ENCODE peak calls at places on chromosomes 12 and 14, in four cellular contexts. One of them, this sample, is unnamed.

GRCh38 chr12:124466200-124467128 is 100.9 kb downstream of the NCOR2 start:
- DNase-seq in mucosa of descending colon: peak
- DNase-seq in fibroblast of mammary gland: peak
- DNase-seq in fibroblast of the aortic adventitia: no peak
- DNase-seq in this sample: peak

GRCh38 chr12:2212971-2213869 is 160.4 kb downstream of the CACNA1C start:
- DNase-seq in mucosa of descending colon: no peak
- DNase-seq in fibroblast of mammary gland: no peak
- DNase-seq in fibroblast of the aortic adventitia: no peak
- DNase-seq in this sample: peak

GRCh38 chr14:77053046-77053841 is 24.7 kb upstream of the IRF2BPL start:
- DNase-seq in mucosa of descending colon: peak
- DNase-seq in fibroblast of mammary gland: no peak
- DNase-seq in fibroblast of the aortic adventitia: peak
- DNase-seq in this sample: peak

GRCh38 chr14:104851896-104852663 is 13.0 kb upstream of the CEP170B start:
- DNase-seq in mucosa of descending colon: no peak
- DNase-seq in fibroblast of mammary gland: peak
- DNase-seq in fibroblast of the aortic adventitia: no peak
- DNase-seq in this sample: no peak

GRCh38 chr12:15677207-15677606 is 112.0 kb downstream of the EPS8 start:
- DNase-seq in mucosa of descending colon: no peak
- DNase-seq in fibroblast of mammary gland: no peak
- DNase-seq in fibroblast of the aortic adventitia: no peak
- DNase-seq in this sample: peak

GRCh38 chr12:119423285-119423684 is 88.8 kb downstream of the CCDC60 start:
- DNase-seq in mucosa of descending colon: no peak
- DNase-seq in fibroblast of mammary gland: no peak
- DNase-seq in fibroblast of the aortic adventitia: no peak
- DNase-seq in this sample: no peak

GRCh38 chr14:20623798-20624197 is 17.7 kb downstream of the OR6S1 start:
- DNase-seq in mucosa of descending colon: no peak
- DNase-seq in fibroblast of mammary gland: no peak
- DNase-seq in fibroblast of the aortic adventitia: no peak
- DNase-seq in this sample: no peak

GRCh38 chr12:88471641-88472040 is 108.6 kb downstream of the KITLG start:
- DNase-seq in mucosa of descending colon: no peak
- DNase-seq in fibroblast of mammary gland: peak
- DNase-seq in fibroblast of the aortic adventitia: peak
- DNase-seq in this sample: peak

GRCh38 chr12:18462437-18462836 is 201.1 kb downstream of the PIK3C2G start:
- DNase-seq in mucosa of descending colon: no peak
- DNase-seq in fibroblast of mammary gland: peak
- DNase-seq in fibroblast of the aortic adventitia: peak
- DNase-seq in this sample: peak

GRCh38 chr12:87756721-87757120 is 272.5 kb downstream of the C12orf50 start:
- DNase-seq in mucosa of descending colon: no peak
- DNase-seq in fibroblast of mammary gland: peak
- DNase-seq in fibroblast of the aortic adventitia: no peak
- DNase-seq in this sample: no peak

GRCh38 chr12:56590237-56590830 is 39.8 kb downstream of the BAZ2A start:
- DNase-seq in mucosa of descending colon: no peak
- DNase-seq in fibroblast of mammary gland: peak
- DNase-seq in fibroblast of the aortic adventitia: no peak
- DNase-seq in this sample: no peak

GRCh38 chr12:128928361-128928760 is 75.1 kb downstream of the GLT1D1 start:
- DNase-seq in mucosa of descending colon: no peak
- DNase-seq in fibroblast of mammary gland: no peak
- DNase-seq in fibroblast of the aortic adventitia: no peak
- DNase-seq in this sample: no peak

GRCh38 chr14:22540811-22541360 is 48.1 kb downstream of the DAD1 start:
- DNase-seq in mucosa of descending colon: no peak
- DNase-seq in fibroblast of mammary gland: no peak
- DNase-seq in fibroblast of the aortic adventitia: no peak
- DNase-seq in this sample: no peak

GRCh38 chr14:58298880-58299664 is 717 bp downstream of the ARID4A start:
- DNase-seq in mucosa of descending colon: peak
- DNase-seq in fibroblast of mammary gland: no peak
- DNase-seq in fibroblast of the aortic adventitia: no peak
- DNase-seq in this sample: no peak

GRCh38 chr12:82474798-82475184 is 116.5 kb downstream of the METTL25 start:
- DNase-seq in mucosa of descending colon: no peak
- DNase-seq in fibroblast of mammary gland: no peak
- DNase-seq in fibroblast of the aortic adventitia: peak
- DNase-seq in this sample: peak

GRCh38 chr14:29773990-29774389 is 153.7 kb downstream of the PRKD1 start:
- DNase-seq in mucosa of descending colon: no peak
- DNase-seq in fibroblast of mammary gland: no peak
- DNase-seq in fibroblast of the aortic adventitia: no peak
- DNase-seq in this sample: no peak

GRCh38 chr14:30603402-30603801 is 18.7 kb upstream of the SCFD1 start:
- DNase-seq in mucosa of descending colon: no peak
- DNase-seq in fibroblast of mammary gland: peak
- DNase-seq in fibroblast of the aortic adventitia: no peak
- DNase-seq in this sample: no peak

GRCh38 chr14:20866963-20867362 is 24.2 kb upstream of the RNASE3 start:
- DNase-seq in mucosa of descending colon: no peak
- DNase-seq in fibroblast of mammary gland: peak
- DNase-seq in fibroblast of the aortic adventitia: peak
- DNase-seq in this sample: no peak

GRCh38 chr14:92360666-92361370 is 37.9 kb downstream of the SLC24A4 start:
- DNase-seq in mucosa of descending colon: no peak
- DNase-seq in fibroblast of mammary gland: no peak
- DNase-seq in fibroblast of the aortic adventitia: no peak
- DNase-seq in this sample: no peak

GRCh38 chr12:74537126-74537706 is 419 bp upstream of the ATXN7L3B start:
- DNase-seq in mucosa of descending colon: no peak
- DNase-seq in fibroblast of mammary gland: peak
- DNase-seq in fibroblast of the aortic adventitia: peak
- DNase-seq in this sample: no peak

GRCh38 chr12:122116707-122117535 is 38.4 kb downstream of the MLXIP start:
- DNase-seq in mucosa of descending colon: peak
- DNase-seq in fibroblast of mammary gland: no peak
- DNase-seq in fibroblast of the aortic adventitia: no peak
- DNase-seq in this sample: no peak
- TF ChIP-seq CTCF in mucosa of descending colon: no peak
- TF ChIP-seq CTCF in fibroblast of mammary gland: no peak
- TF ChIP-seq CTCF in fibroblast of the aortic adventitia: peak
- TF ChIP-seq CTCF in this sample: peak

GRCh38 chr14:101351769-101352168 is 209.5 kb upstream of the DIO3 start:
- DNase-seq in mucosa of descending colon: peak
- DNase-seq in fibroblast of mammary gland: no peak
- DNase-seq in fibroblast of the aortic adventitia: no peak
- DNase-seq in this sample: no peak
- H3K4me3 ChIP-seq in mucosa of descending colon: no peak
- H3K4me3 ChIP-seq in fibroblast of mammary gland: no peak
- H3K4me3 ChIP-seq in fibroblast of the aortic adventitia: no peak
- H3K4me3 ChIP-seq in this sample: no peak

GRCh38 chr12:38783304-38783703 is 122.1 kb downstream of the CPNE8 start:
- DNase-seq in mucosa of descending colon: no peak
- DNase-seq in fibroblast of mammary gland: no peak
- DNase-seq in fibroblast of the aortic adventitia: no peak
- DNase-seq in this sample: no peak
- TF ChIP-seq CTCF in mucosa of descending colon: no peak
- TF ChIP-seq CTCF in fibroblast of mammary gland: no peak
- TF ChIP-seq CTCF in fibroblast of the aortic adventitia: no peak
- TF ChIP-seq CTCF in this sample: no peak

GRCh38 chr14:55383039-55383438 is 28.6 kb downstream of the ATG14 start:
- DNase-seq in mucosa of descending colon: no peak
- DNase-seq in fibroblast of mammary gland: peak
- DNase-seq in fibroblast of the aortic adventitia: peak
- DNase-seq in this sample: peak
- H3K4me3 ChIP-seq in mucosa of descending colon: no peak
- H3K4me3 ChIP-seq in fibroblast of mammary gland: no peak
- H3K4me3 ChIP-seq in fibroblast of the aortic adventitia: no peak
- H3K4me3 ChIP-seq in this sample: no peak

DNA sequence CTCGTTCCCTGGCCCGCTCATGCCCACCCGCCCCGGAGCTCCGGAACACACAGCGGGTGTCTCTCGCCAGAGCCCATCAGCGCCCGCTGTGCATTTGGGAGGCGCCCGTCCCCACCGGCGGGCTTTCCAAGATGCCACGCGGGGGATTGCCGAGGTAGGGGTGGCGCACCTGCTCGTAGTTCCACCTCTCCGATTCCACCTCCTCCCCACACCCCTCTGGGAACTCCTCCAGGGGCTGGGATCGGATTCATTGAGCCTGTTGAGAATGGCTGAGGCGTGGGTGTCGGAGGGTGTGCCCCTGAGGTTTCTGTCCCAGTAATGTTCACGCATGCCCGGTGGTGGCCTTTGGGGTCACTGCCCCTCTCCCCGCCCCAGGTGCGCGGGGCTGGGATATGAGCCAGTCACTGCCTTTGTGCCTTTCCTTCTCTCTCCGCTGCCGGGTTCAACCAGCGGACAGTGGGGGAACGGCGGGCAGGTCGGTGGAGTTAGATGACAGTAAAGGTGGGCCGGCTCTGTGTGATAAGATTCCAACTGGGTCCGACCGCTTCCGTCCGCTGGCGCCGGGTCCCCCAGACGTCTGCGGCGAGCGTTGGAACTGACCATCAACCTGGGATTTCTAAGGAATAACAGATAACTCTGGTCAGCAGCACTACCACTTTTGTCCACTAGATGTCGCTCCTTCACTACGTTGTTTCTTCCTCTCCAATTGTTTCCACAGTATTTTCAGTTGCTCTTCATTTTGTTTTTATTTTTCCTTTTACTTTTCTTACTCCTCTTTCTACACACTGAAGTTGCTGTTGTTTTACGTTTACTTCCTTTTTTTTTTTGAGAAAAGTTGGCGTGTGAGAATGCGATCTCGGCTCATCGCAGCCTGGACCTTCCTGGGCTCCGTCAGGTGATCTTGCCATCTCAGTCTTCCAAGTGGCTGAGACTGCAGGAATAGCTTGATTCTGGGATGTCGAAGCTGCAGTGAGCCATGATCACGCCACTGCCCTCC is 178.1 kb upstream of the ALG10B start:
- DNase-seq in mucosa of descending colon: peak
- DNase-seq in fibroblast of mammary gland: peak
- DNase-seq in fibroblast of the aortic adventitia: peak
- DNase-seq in this sample: peak
- TF ChIP-seq CTCF in mucosa of descending colon: peak
- TF ChIP-seq CTCF in fibroblast of mammary gland: peak
- TF ChIP-seq CTCF in fibroblast of the aortic adventitia: peak
- TF ChIP-seq CTCF in this sample: peak

DNA sequence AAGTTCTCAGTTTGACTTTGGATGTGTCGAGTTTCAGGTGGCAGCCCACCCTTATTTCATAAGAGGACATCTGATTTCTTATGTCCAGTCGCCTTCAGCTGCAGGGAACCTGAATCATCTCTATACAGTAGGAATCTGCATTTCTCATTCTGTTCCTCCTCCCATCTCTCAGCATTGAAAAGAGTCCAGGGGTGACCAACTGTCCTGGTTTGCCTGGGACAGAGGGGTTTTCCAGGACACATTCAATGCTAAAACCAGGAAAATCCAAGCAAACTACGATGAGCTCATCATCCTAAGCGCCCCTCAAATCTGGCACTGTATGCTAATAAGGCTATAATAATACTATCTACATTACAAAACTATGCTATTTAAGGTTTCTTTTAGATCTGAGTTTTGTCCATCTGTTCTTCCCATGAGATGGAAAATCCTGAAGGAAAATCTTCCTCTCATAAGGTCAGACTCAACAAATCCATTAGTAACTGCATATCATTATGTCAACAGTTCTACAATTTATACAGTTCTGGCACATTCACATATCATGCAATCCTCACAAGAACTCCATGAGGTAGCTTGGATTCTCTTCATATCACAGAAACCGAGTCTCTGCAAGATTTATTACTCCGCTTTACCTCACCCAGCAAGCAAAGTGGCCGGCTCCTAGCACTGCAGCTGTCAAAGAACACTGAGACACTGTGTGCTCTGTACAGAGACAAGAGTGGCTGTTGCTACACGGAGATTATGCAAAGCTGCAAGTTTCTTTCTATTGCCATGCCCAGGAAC is 15.6 kb upstream of the CALM1 start:
- DNase-seq in mucosa of descending colon: peak
- DNase-seq in fibroblast of mammary gland: peak
- DNase-seq in fibroblast of the aortic adventitia: peak
- DNase-seq in this sample: no peak
- H3K4me3 ChIP-seq in mucosa of descending colon: no peak
- H3K4me3 ChIP-seq in fibroblast of mammary gland: no peak
- H3K4me3 ChIP-seq in fibroblast of the aortic adventitia: no peak
- H3K4me3 ChIP-seq in this sample: no peak

DNA sequence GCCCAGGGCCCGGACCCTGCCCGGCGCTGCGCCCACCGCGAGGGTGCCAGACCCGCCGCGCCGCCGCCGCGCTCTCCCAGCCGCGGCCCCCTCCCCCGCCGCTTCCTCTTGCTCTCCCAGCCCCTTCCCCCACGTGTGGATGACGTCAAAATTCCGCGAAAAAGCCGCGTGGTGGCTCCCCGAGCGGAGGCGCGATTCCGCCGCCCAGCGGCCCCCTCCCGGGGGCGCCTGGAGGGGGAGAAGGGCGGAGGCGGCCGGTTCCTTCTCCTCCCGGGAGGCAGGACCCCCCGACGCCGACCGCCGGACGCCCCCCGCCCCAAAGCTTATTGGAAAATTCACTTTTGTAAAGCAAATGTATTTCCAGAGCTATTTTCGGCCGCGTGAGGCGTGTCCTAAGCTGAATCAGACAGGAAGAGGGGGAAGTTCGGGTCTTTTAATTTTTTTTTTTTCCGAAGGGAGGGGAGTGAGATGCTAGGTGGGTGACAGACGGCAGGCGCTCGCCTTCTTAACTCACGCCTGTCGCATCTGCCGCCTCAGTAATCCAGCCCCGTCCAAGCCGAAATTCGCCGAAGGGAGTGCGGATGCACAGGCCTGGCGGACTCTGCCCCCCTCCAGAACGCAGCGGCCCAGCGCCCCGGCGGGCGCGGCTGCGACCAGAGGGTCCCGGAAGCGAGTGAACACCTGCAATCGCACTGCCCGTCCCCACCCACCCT is 4.1 kb upstream of the CCND2 start:
- DNase-seq in mucosa of descending colon: peak
- DNase-seq in fibroblast of mammary gland: peak
- DNase-seq in fibroblast of the aortic adventitia: no peak
- DNase-seq in this sample: peak
- TF ChIP-seq CTCF in mucosa of descending colon: no peak
- TF ChIP-seq CTCF in fibroblast of mammary gland: no peak
- TF ChIP-seq CTCF in fibroblast of the aortic adventitia: no peak
- TF ChIP-seq CTCF in this sample: no peak